ENCODE peak calls at places on chromosomes 16 and 17, in nine cellular contexts. T, U, S, E, Z, C, O, A and H are unnamed samples.

GRCh38 chr16:3045758-3046505 is 429 bp upstream of the MMP25 start:
- DNase-seq in T (no peak), U (no peak), S (no peak), E (peak; percentile 59), Z (no peak), C (peak; percentile 85), O (peak; percentile 43), A (no peak), H (no peak)

GRCh38 chr17:10803830-10804498 is at the start of gene TMEM238L:
- DNase-seq in T (no peak), U (no peak), S (no peak), E (no peak), Z (no peak), C (peak; percentile 49), O (no peak), A (no peak), H (no peak)

GRCh38 chr17:74437702-74438101 is 5.8 kb downstream of the GPRC5C start:
- DNase-seq in T (peak; percentile 67), U (no peak), S (no peak), E (no peak), Z (no peak), C (no peak), O (no peak), A (no peak), H (no peak)

GRCh38 chr17:7479389-7480192 is at the start of gene ZBTB4:
- DNase-seq in T (no peak), U (no peak), S (peak; percentile 82), E (peak; percentile 53), Z (peak; percentile 67), C (peak; percentile 84), O (no peak), A (peak; percentile 55), H (peak; percentile 51)

GRCh38 chr17:8484465-8484864 is 48.8 kb downstream of the NDEL1 start:
- DNase-seq in T (no peak), U (no peak), S (no peak), E (no peak), Z (no peak), C (no peak), O (no peak), A (no peak), H (no peak)

GRCh38 chr16:23691483-23692189 is 12.9 kb downstream of the PLK1 start:
- DNase-seq in T (no peak), U (no peak), S (no peak), E (no peak), Z (no peak), C (no peak), O (peak; percentile 12), A (no peak), H (no peak)

GRCh38 chr17:13102477-13102876 is 84.7 kb upstream of the ELAC2 start:
- DNase-seq in T (no peak), U (no peak), S (no peak), E (no peak), Z (no peak), C (no peak), O (no peak), A (no peak), H (no peak)

GRCh38 chr17:72566671-72567484 is 446.1 kb downstream of the SOX9 start:
- DNase-seq in T (no peak), U (no peak), S (no peak), E (no peak), Z (no peak), C (no peak), O (no peak), A (no peak), H (no peak)

GRCh38 chr16:75028544-75028943 is 29.7 kb downstream of the ZNRF1 start:
- DNase-seq in T (no peak), U (no peak), S (no peak), E (no peak), Z (no peak), C (no peak), O (no peak), A (no peak), H (no peak)

GRCh38 chr17:1325766-1326165 is 46.3 kb downstream of the TRARG1 start:
- DNase-seq in T (no peak), U (no peak), S (no peak), E (no peak), Z (no peak), C (peak; percentile 58), O (no peak), A (no peak), H (no peak)

GRCh38 chr16:64882385-64882784 is 239.5 kb downstream of the CDH11 start:
- DNase-seq in T (no peak), U (no peak), S (peak; percentile 73), E (no peak), Z (no peak), C (no peak), O (no peak), A (no peak), H (no peak)

GRCh38 chr16:66474750-66475199 is 47.7 kb downstream of the BEAN1 start:
- DNase-seq in T (peak; percentile 15), U (no peak), S (peak; percentile 41), E (peak; percentile 22), Z (peak; percentile 33), C (no peak), O (peak; percentile 77), A (no peak), H (peak; percentile 39)

GRCh38 chr16:20903889-20904506 is 3.4 kb downstream of the LYRM1 start:
- DNase-seq in T (peak; percentile 37), U (no peak), S (no peak), E (no peak), Z (no peak), C (no peak), O (no peak), A (no peak), H (no peak)

GRCh38 chr16:26672206-26672605 is 394.5 kb upstream of the C16orf82 start:
- DNase-seq in T (no peak), U (no peak), S (no peak), E (no peak), Z (no peak), C (no peak), O (no peak), A (no peak), H (peak; percentile 70)

GRCh38 chr16:56912746-56913703 is 18.9 kb upstream of the HERPUD1 start:
- DNase-seq in T (no peak), U (no peak), S (no peak), E (no peak), Z (no peak), C (no peak), O (peak; percentile 5), A (no peak), H (no peak)

GRCh38 chr16:4699030-4699556 is 5.7 kb downstream of the NUDT16L1 start:
- DNase-seq in T (no peak), U (no peak), S (no peak), E (no peak), Z (no peak), C (peak; percentile 41), O (no peak), A (no peak), H (no peak)

GRCh38 chr17:33046361-33047255 is 55.0 kb downstream of the SPACA3 start:
- DNase-seq in T (no peak), U (no peak), S (no peak), E (no peak), Z (no peak), C (no peak), O (no peak), A (no peak), H (no peak)

GRCh38 chr17:48540213-48540612 is 4.7 kb downstream of the HOXB2 start:
- DNase-seq in T (no peak), U (no peak), S (peak; percentile 44), E (no peak), Z (no peak), C (peak; percentile 43), O (no peak), A (no peak), H (no peak)